ENCODE peak calls at places on chromosomes 5 and 9, in six cellular contexts. Z, C, I, M, B and W are unnamed samples. For H3K9me3, the result is how much of the 10 kb centered on the place peaks cover.

GRCh38 chr5:149063017-149063687 is at the start of gene SH3TC2:
- DNase-seq in Z (peak), C (peak), I (peak), M (no peak), B (no peak), W (peak)

GRCh38 chr5:25090275-25090674 is 445.5 kb upstream of the CDH10 start:
- DNase-seq in Z (peak), C (no peak), I (no peak), M (no peak), B (no peak), W (no peak)

GRCh38 chr9:68711281-68711680 is 6.2 kb downstream of the PIP5K1B start:
- DNase-seq in Z (no peak), C (no peak), I (no peak), M (no peak), B (no peak), W (no peak)

GRCh38 chr5:33227247-33227646 is 213.5 kb upstream of the TARS1 start:
- DNase-seq in Z (no peak), C (no peak), I (no peak), M (no peak), B (no peak), W (no peak)

GRCh38 chr9:124553738-124554137 is 46.5 kb upstream of the NR5A1 start:
- DNase-seq in Z (no peak), C (no peak), I (no peak), M (no peak), B (no peak), W (no peak)

GRCh38 chr9:92140074-92140753 is 25.0 kb upstream of the SPTLC1 start:
- DNase-seq in Z (peak), C (peak), I (peak), M (peak), B (peak), W (peak)

GRCh38 chr5:162512935-162513575 is 445.5 kb downstream of the GABRG2 start:
- DNase-seq in Z (no peak), C (no peak), I (no peak), M (no peak), B (no peak), W (no peak)

GRCh38 chr5:96381526-96381925 is 51.5 kb downstream of the PCSK1 start:
- DNase-seq in Z (peak), C (no peak), I (no peak), M (no peak), B (peak), W (no peak)

DNA sequence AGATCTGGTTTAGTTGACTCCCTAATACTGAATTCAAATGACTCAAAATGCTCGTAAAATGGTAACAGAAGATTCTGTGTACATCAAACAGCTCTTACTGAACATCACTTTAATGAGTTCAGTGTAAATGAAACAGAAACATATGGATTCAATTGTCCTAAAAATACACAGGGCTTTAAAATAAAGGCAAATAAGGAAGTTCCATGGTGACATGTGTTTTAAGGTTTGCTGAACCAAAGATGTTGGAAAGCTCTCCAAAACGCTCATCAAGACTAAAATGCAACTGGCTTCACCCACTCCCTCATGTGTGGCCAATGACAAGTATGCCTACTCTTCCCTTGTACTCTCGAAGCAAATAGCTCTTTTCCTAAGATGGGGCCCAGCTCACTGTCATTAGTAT is 339.9 kb upstream of the PIK3R1 start:
- DNase-seq in Z (no peak), C (no peak), I (no peak), M (no peak), B (no peak), W (no peak)
- TF ChIP-seq YY1 in Z (no peak), C (no peak), I (no peak), M (no peak), B (no peak), W (no peak)

GRCh38 chr5:2335156-2335555 is 416.3 kb downstream of the IRX2 start:
- DNase-seq in Z (no peak), C (no peak), I (no peak), M (no peak), B (no peak), W (no peak)

GRCh38 chr5:2334686-2335085 is 416.8 kb downstream of the IRX2 start:
- DNase-seq in Z (no peak), C (no peak), I (no peak), M (no peak), B (no peak), W (no peak)

GRCh38 chr5:2330325-2330724 is 421.2 kb downstream of the IRX2 start:
- DNase-seq in Z (no peak), C (no peak), I (no peak), M (no peak), B (no peak), W (no peak)

GRCh38 chr5:2330731-2331130 is 420.7 kb downstream of the IRX2 start:
- DNase-seq in Z (no peak), C (no peak), I (no peak), M (no peak), B (no peak), W (no peak)

DNA sequence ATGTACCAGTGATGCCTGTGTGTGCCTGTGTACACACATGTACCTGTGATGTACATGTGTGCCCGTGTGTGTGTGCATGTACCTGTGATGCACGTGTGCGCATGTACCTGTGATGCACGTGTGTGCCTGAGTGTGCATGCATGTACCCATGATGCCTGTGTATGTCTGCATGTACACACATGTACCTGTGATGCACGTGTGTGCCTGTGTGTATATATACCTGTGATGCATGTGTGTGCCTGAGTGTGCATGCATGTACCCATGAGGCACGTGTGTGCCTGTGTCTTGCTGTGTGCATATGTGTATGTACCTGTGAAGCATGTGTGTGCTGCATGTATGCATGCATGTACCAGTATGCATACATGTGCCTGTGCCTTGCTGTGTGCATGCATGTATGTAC is 419.0 kb downstream of the IRX2 start:
- DNase-seq in Z (no peak), C (no peak), I (no peak), M (no peak), B (no peak), W (no peak)
- H3K9me3 ChIP-seq in Z (under half), C (under half), I (under half), M (under half), B (under half), W (under half)

DNA sequence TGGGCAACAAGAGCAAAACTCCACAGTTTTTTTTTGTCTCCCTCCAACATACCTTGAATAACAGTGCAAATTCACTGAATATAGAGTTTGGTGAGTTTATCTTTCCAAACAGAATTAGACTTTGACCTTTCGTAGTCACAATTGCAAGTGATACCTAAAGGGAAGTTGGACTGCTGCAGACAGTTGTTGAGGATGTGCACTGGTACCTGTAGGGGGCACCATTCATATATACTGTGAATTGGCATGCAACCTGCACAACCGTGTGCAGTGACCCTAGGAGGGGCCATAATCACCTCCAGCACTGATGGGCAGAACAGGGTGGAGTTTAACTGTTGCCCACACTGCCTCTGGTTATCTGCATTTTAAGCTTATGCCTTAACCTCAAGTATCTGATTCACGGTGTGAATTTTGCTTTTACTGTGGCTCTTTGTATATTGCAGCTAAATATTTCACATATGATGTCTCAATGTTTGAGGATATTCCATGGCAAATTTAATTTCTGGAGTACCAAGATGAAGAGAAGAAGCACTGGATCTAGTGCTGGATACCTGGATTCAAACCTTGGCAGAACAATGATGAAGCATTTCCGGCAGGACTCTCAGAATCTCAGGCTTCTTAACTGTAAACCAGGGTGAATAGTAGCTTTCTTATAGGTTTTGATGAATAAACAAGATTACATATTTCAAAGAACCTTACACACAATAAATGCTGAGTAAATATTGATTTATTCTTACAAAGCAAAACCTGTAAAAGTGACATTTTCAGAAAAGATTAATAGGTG is 144.4 kb downstream of the ACTBL2 start:
- DNase-seq in Z (peak), C (no peak), I (peak), M (peak), B (peak), W (peak)
- TF ChIP-seq YY1 in Z (no peak), C (no peak), I (no peak), M (no peak), B (no peak), W (no peak)

GRCh38 chr9:135770771-135771170 is 68.8 kb downstream of the KCNT1 start:
- DNase-seq in Z (no peak), C (no peak), I (no peak), M (no peak), B (no peak), W (no peak)
- H3K9me3 ChIP-seq in Z (under half), C (under half), I (under half), M (under half), B (under half), W (under half)